ENCODE peak calls at places on chromosomes 7 and 10, in seven cellular contexts. T, G, D, A, P, L and U are unnamed samples.

GRCh38 chr7:37433166-37433565 is 15.5 kb downstream of the ELMO1 start:
- DNase-seq in T (no peak), G (no peak), D (no peak), A (no peak), P (no peak), L (no peak), U (no peak)

GRCh38 chr10:46526682-46527038 is 29.8 kb downstream of the GPRIN2 start:
- DNase-seq in T (no peak), G (no peak), D (no peak), A (peak; percentile 23), P (no peak), L (no peak), U (no peak)

GRCh38 chr10:51321968-51322367 is 247.7 kb downstream of the PRKG1 start:
- DNase-seq in T (no peak), G (no peak), D (no peak), A (no peak), P (no peak), L (no peak), U (no peak)

GRCh38 chr7:155860840-155861479 is 48.7 kb upstream of the SHH start:
- DNase-seq in T (no peak), G (no peak), D (no peak), A (peak; percentile 57), P (no peak), L (no peak), U (no peak)

GRCh38 chr7:33195264-33195663 is 65.9 kb downstream of the BBS9 start:
- DNase-seq in T (no peak), G (no peak), D (no peak), A (no peak), P (no peak), L (no peak), U (no peak)

GRCh38 chr7:143295870-143296269 is 7.7 kb downstream of the CASP2 start:
- DNase-seq in T (no peak), G (no peak), D (no peak), A (no peak), P (no peak), L (no peak), U (no peak)

GRCh38 chr10:90635111-90635798 is 222.6 kb downstream of the HTR7 start:
- DNase-seq in T (no peak), G (no peak), D (no peak), A (no peak), P (no peak), L (no peak), U (no peak)

GRCh38 chr10:120949511-120950102 is 98.4 kb downstream of the WDR11 start:
- DNase-seq in T (no peak), G (no peak), D (no peak), A (no peak), P (no peak), L (no peak), U (no peak)

GRCh38 chr7:106166651-106167342 is 54.7 kb upstream of the SYPL1 start:
- DNase-seq in T (peak; percentile 35), G (peak; percentile 45), D (no peak), A (peak; percentile 48), P (no peak), L (peak; percentile 41), U (peak; percentile 33)

GRCh38 chr7:50397971-50398324 is 52.2 kb downstream of the FIGNL1 start:
- DNase-seq in T (no peak), G (no peak), D (no peak), A (no peak), P (no peak), L (no peak), U (no peak)

GRCh38 chr10:129968937-129969527 is 5.0 kb upstream of the EBF3 start:
- DNase-seq in T (no peak), G (peak; percentile 41), D (no peak), A (peak; percentile 44), P (no peak), L (no peak), U (no peak)

GRCh38 chr7:14639329-14639728 is 263.2 kb downstream of the DGKB start:
- DNase-seq in T (no peak), G (no peak), D (no peak), A (no peak), P (no peak), L (no peak), U (no peak)

GRCh38 chr10:22539579-22540160 is 174.7 kb downstream of the PIP4K2A start:
- DNase-seq in T (no peak), G (no peak), D (no peak), A (no peak), P (no peak), L (no peak), U (no peak)

GRCh38 chr10:60549686-60550085 is 160.0 kb upstream of the ANK3 start:
- DNase-seq in T (no peak), G (peak; percentile 28), D (no peak), A (no peak), P (no peak), L (no peak), U (no peak)

GRCh38 chr10:3757638-3758490 is 27.1 kb downstream of the KLF6 start:
- DNase-seq in T (peak; percentile 60), G (no peak), D (peak; percentile 33), A (no peak), P (no peak), L (peak; percentile 46), U (peak; percentile 67)